ENCODE peak calls at places on chromosomes 13 and 19, in eight cellular contexts. F, L, M, B, T, O, I and D are unnamed samples.

GRCh38 chr19:57465680-57466381 is 8.9 kb upstream of the VN1R1 start:
- DNase-seq in F (peak; percentile 70), L (no peak), M (peak; percentile 55), B (peak; percentile 28), T (no peak), O (no peak), I (no peak), D (no peak)

GRCh38 chr13:49690133-49690989 is 925 bp downstream of the EBPL start:
- DNase-seq in F (peak; percentile 55), L (no peak), M (no peak), B (peak; percentile 36), T (no peak), O (no peak), I (peak; percentile 60), D (no peak)

GRCh38 chr19:41705393-41706174 is 2.8 kb upstream of the CEACAM5 start:
- DNase-seq in F (peak; percentile 4), L (no peak), M (peak; percentile 43), B (peak; percentile 58), T (no peak), O (no peak), I (peak; percentile 1), D (no peak)

GRCh38 chr19:8180018-8180417 is 29.2 kb upstream of the CERS4 start:
- DNase-seq in F (no peak), L (no peak), M (no peak), B (no peak), T (no peak), O (no peak), I (no peak), D (no peak)

GRCh38 chr19:1106841-1107654 is 3.3 kb downstream of the GPX4 start:
- DNase-seq in F (peak; percentile 61), L (no peak), M (no peak), B (no peak), T (no peak), O (no peak), I (peak; percentile 46), D (no peak)

GRCh38 chr19:39351537-39352037 is 9.4 kb downstream of the SAMD4B start:
- DNase-seq in F (no peak), L (no peak), M (no peak), B (no peak), T (no peak), O (no peak), I (no peak), D (no peak)

GRCh38 chr19:18507021-18507726 is 14.7 kb downstream of the ELL start:
- DNase-seq in F (no peak), L (no peak), M (no peak), B (no peak), T (no peak), O (peak; percentile 76), I (no peak), D (peak; percentile 88)

GRCh38 chr13:31043891-31044657 is 111.6 kb downstream of the TEX26 start:
- DNase-seq in F (peak; percentile 87), L (peak; percentile 28), M (peak; percentile 89), B (peak; percentile 48), T (peak; percentile 65), O (peak; percentile 85), I (peak; percentile 52), D (peak; percentile 81)

GRCh38 chr13:33078268-33078667 is 62.0 kb downstream of the KL start:
- DNase-seq in F (no peak), L (no peak), M (no peak), B (no peak), T (no peak), O (no peak), I (no peak), D (no peak)

GRCh38 chr13:60583911-60584753 is 187.1 kb downstream of the TDRD3 start:
- DNase-seq in F (peak; percentile 92), L (no peak), M (peak; percentile 51), B (no peak), T (no peak), O (no peak), I (peak; percentile 91), D (no peak)

GRCh38 chr13:41054212-41054877 is 7.0 kb upstream of the WBP4 start:
- DNase-seq in F (peak; percentile 72), L (no peak), M (no peak), B (peak; percentile 22), T (peak; percentile 48), O (no peak), I (peak; percentile 61), D (no peak)

GRCh38 chr13:106532111-106532929 is 3.1 kb downstream of the EFNB2 start:
- DNase-seq in F (peak; percentile 22), L (no peak), M (no peak), B (no peak), T (no peak), O (no peak), I (peak; percentile 43), D (no peak)

GRCh38 chr19:48746738-48747575 is at the start of gene IZUMO1:
- DNase-seq in F (peak; percentile 95), L (peak; percentile 33), M (peak; percentile 93), B (peak; percentile 99), T (peak; percentile 32), O (peak; percentile 90), I (peak; percentile 81), D (peak; percentile 87)

GRCh38 chr19:29761575-29762225 is 46.6 kb upstream of the C19orf12 start:
- DNase-seq in F (no peak), L (no peak), M (no peak), B (no peak), T (no peak), O (no peak), I (no peak), D (no peak)

GRCh38 chr13:43196750-43197149 is 173.4 kb downstream of the DNAJC15 start:
- DNase-seq in F (peak; percentile 11), L (no peak), M (no peak), B (no peak), T (no peak), O (no peak), I (no peak), D (no peak)

GRCh38 chr13:82341116-82341515 is 1541.2 kb downstream of the SLITRK1 start:
- DNase-seq in F (no peak), L (no peak), M (no peak), B (no peak), T (no peak), O (no peak), I (no peak), D (no peak)

GRCh38 chr13:42041017-42041683 is 7.3 kb upstream of the DGKH start:
- DNase-seq in F (peak; percentile 58), L (no peak), M (peak; percentile 68), B (peak; percentile 16), T (peak; percentile 16), O (peak; percentile 64), I (peak; percentile 48), D (peak; percentile 50)

GRCh38 chr13:29963086-29963485 is 112.7 kb upstream of the UBL3 start:
- DNase-seq in F (no peak), L (no peak), M (no peak), B (no peak), T (no peak), O (no peak), I (no peak), D (no peak)